ENCODE peak calls at places on chromosomes 16 and 17, in six cellular contexts. R is fibroblast of the aortic adventitia; B is IMR-90; K is brain microvascular endothelial cell; L is CD4-positive, alpha-beta memory T cell; C is thoracic aorta. N is an unnamed sample.

GRCh38 chr16:77579283-77579985 is 142.9 kb upstream of the NUDT7 start:
- DNase-seq in L (no peak), R (no peak), C (no peak), B (peak), K (no peak), N (peak)

GRCh38 chr17:65064452-65065019 is 8.0 kb upstream of the GNA13 start:
- DNase-seq in K (peak), C (no peak), R (peak), L (no peak), B (peak), N (peak)

GRCh38 chr17:81400154-81400938 is 5.1 kb downstream of the BAHCC1 start:
- DNase-seq in C (no peak), L (no peak), K (no peak), B (peak), R (peak), N (peak)

GRCh38 chr16:85416267-85417109 is 196.6 kb upstream of the GSE1 start:
- DNase-seq in C (no peak), B (peak), R (peak), K (no peak), L (peak), N (peak)

GRCh38 chr16:10325783-10326543 is 59.9 kb upstream of the ATF7IP2 start:
- DNase-seq in C (no peak), L (no peak), B (no peak), R (no peak), K (no peak), N (no peak)

GRCh38 chr17:17849863-17850373 is 13.1 kb upstream of the SREBF1 start:
- DNase-seq in K (peak), B (peak), C (no peak), R (peak), L (peak), N (peak)

GRCh38 chr17:17700251-17700969 is 19.2 kb downstream of the RAI1 start:
- DNase-seq in L (no peak), K (no peak), C (no peak), R (no peak), B (no peak), N (no peak)

GRCh38 chr17:61490540-61490975 is 38.3 kb downstream of the TBX4 start:
- DNase-seq in B (peak), C (no peak), K (peak), L (no peak), R (peak), N (peak)

GRCh38 chr17:63930951-63931575 is 1.1 kb downstream of the CD79B start:
- DNase-seq in C (no peak), K (no peak), L (peak), R (no peak), B (no peak), N (no peak)

GRCh38 chr17:41773190-41773588 is 13.3 kb downstream of the JUP start:
- DNase-seq in B (peak), K (peak), R (peak), L (no peak), C (no peak), N (peak)

GRCh38 chr17:31582151-31582907 is 190.9 kb downstream of the RAB11FIP4 start:
- DNase-seq in L (no peak), K (peak), B (peak), C (no peak), R (peak), N (peak)

GRCh38 chr17:68398731-68399637 is 58.3 kb downstream of the WIPI1 start:
- DNase-seq in L (no peak), B (peak), R (peak), K (peak), C (no peak), N (peak)

GRCh38 chr17:40309938-40310510 is 1.0 kb downstream of the RARA start:
- DNase-seq in K (no peak), R (no peak), C (no peak), L (no peak), B (no peak), N (no peak)

GRCh38 chr16:24939224-24939623 is 75.9 kb downstream of the ARHGAP17 start:
- DNase-seq in K (no peak), B (no peak), C (no peak), L (no peak), R (no peak), N (no peak)

GRCh38 chr16:9661336-9661735 is 520.9 kb downstream of the GRIN2A start:
- DNase-seq in K (no peak), L (no peak), B (no peak), C (no peak), R (no peak), N (no peak)

GRCh38 chr16:3058173-3059030 is 7.0 kb upstream of the IL32 start:
- DNase-seq in R (no peak), K (no peak), C (no peak), B (no peak), L (peak), N (peak)

DNA sequence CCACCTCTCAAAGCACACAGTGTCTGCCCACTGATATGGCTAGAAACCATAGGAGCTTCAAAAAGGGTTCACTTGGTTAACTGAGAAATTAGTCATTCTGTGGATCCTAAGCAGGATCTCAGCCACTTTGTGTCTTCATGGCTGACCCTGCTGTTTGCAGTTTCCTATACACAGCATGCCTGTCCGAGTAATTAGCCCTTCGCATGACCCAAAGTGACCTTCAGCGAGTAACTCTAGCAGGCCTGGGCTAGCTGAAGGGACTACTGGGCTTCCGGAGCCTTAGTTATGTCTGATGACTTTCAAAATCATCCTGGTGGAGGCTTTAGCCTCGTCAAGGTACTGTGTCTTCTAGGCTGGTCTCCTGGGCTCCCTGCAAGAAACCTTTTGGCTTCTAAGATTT is 28.9 kb upstream of the FBXW10B start:
- DNase-seq in L (no peak), K (no peak), C (no peak), B (no peak), R (no peak), N (no peak)
- H3K4me3 ChIP-seq in L (no peak), K (no peak), C (no peak), B (no peak), R (peak), N (no peak)

GRCh38 chr16:51095890-51096626 is 55.0 kb downstream of the SALL1 start:
- DNase-seq in L (no peak), B (no peak), R (no peak), K (no peak), C (no peak), N (no peak)
- H3K4me3 ChIP-seq in L (no peak), B (no peak), R (no peak), K (no peak), C (no peak), N (no peak)

GRCh38 chr17:29180051-29180787 is at the start of gene MYO18A:
- DNase-seq in K (peak), B (peak), L (peak), C (no peak), R (peak), N (peak)

GRCh38 chr17:29177871-29178749 is 2.1 kb downstream of the MYO18A start:
- DNase-seq in K (no peak), B (no peak), R (no peak), L (no peak), C (no peak), N (no peak)

GRCh38 chr17:29177541-29177870 is 2.7 kb downstream of the MYO18A start:
- DNase-seq in C (no peak), R (no peak), K (no peak), L (no peak), B (no peak), N (no peak)

GRCh38 chr17:29179232-29180036 is 764 bp downstream of the MYO18A start:
- DNase-seq in K (no peak), B (no peak), C (no peak), L (no peak), R (no peak), N (no peak)

GRCh38 chr17:29178750-29179231 is 1.4 kb downstream of the MYO18A start:
- DNase-seq in K (no peak), L (no peak), C (no peak), B (no peak), R (no peak), N (no peak)
- H3K4me3 ChIP-seq in K (no peak), L (no peak), C (peak), B (no peak), R (peak), N (peak)

DNA sequence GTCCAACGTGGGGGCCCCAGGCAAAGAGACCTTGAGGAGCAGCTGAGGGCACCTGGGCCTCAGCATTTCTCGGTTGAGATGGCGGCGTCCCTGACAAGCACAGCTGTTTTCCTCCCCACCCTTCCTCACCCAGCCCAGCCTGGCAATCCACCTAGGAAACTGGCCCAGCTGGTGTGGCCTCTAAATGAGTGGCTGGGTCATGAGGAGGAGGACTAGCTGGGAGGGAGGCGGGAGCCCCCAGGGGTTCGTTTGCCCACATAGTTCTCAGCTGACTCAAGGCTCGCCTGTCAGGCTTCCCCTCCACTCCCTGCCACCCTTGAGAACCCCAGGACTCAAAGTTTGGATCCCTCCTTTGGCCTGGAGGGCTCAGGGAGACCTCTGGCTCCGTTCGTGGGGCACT is 5.9 kb downstream of the RNF222 start:
- DNase-seq in C (no peak), R (peak), K (no peak), L (no peak), B (peak), N (no peak)
- H3K4me3 ChIP-seq in C (no peak), R (no peak), K (no peak), L (no peak), B (no peak), N (no peak)

N was measured in fibroblast of pulmonary artery.